ENCODE peak calls at places on chromosomes 7 and 10, in seven cellular contexts. One of them, this sample, is unnamed.

GRCh38 chr7:105346593-105347322 is 42.0 kb downstream of the SRPK2 start:
- DNase-seq in nephron progenitor cell: no peak
- DNase-seq in suprapubic skin: no peak
- DNase-seq in fibroblast of mammary gland: no peak
- DNase-seq in AG04450: no peak
- DNase-seq in GM10248: no peak
- DNase-seq in tibial nerve: no peak
- DNase-seq in this sample: peak; percentile 43

GRCh38 chr10:110356628-110357245 is 52.0 kb upstream of the SMNDC1 start:
- DNase-seq in suprapubic skin: no peak
- DNase-seq in tibial nerve: no peak
- DNase-seq in fibroblast of mammary gland: peak; percentile 95
- DNase-seq in AG04450: peak; percentile 39
- DNase-seq in nephron progenitor cell: no peak
- DNase-seq in GM10248: peak; percentile 87
- DNase-seq in this sample: no peak

GRCh38 chr10:73803680-73804286 is 7.6 kb downstream of the NDST2 start:
- DNase-seq in AG04450: no peak
- DNase-seq in GM10248: peak; percentile 78
- DNase-seq in fibroblast of mammary gland: no peak
- DNase-seq in nephron progenitor cell: no peak
- DNase-seq in tibial nerve: no peak
- DNase-seq in suprapubic skin: no peak
- DNase-seq in this sample: no peak

GRCh38 chr10:3186365-3186764 is 13.8 kb upstream of the PITRM1 start:
- DNase-seq in fibroblast of mammary gland: no peak
- DNase-seq in AG04450: no peak
- DNase-seq in nephron progenitor cell: no peak
- DNase-seq in GM10248: no peak
- DNase-seq in suprapubic skin: no peak
- DNase-seq in tibial nerve: no peak
- DNase-seq in this sample: no peak

GRCh38 chr7:24573554-24574338 is 494 bp downstream of the PALS2 start:
- DNase-seq in suprapubic skin: peak; percentile 74
- DNase-seq in fibroblast of mammary gland: peak; percentile 58
- DNase-seq in AG04450: no peak
- DNase-seq in tibial nerve: peak; percentile 6
- DNase-seq in nephron progenitor cell: peak; percentile 68
- DNase-seq in GM10248: peak; percentile 51
- DNase-seq in this sample: peak; percentile 40

GRCh38 chr7:136064098-136064497 is 86.9 kb upstream of the MTPN start:
- DNase-seq in nephron progenitor cell: no peak
- DNase-seq in AG04450: no peak
- DNase-seq in GM10248: no peak
- DNase-seq in tibial nerve: no peak
- DNase-seq in fibroblast of mammary gland: no peak
- DNase-seq in suprapubic skin: no peak
- DNase-seq in this sample: no peak

GRCh38 chr10:89425000-89425399 is 10.6 kb downstream of the IFIT5 start:
- DNase-seq in GM10248: no peak
- DNase-seq in fibroblast of mammary gland: no peak
- DNase-seq in AG04450: no peak
- DNase-seq in suprapubic skin: no peak
- DNase-seq in nephron progenitor cell: no peak
- DNase-seq in tibial nerve: no peak
- DNase-seq in this sample: no peak

GRCh38 chr7:2508327-2509231 is 11.0 kb upstream of the LFNG start:
- DNase-seq in AG04450: no peak
- DNase-seq in suprapubic skin: no peak
- DNase-seq in nephron progenitor cell: peak; percentile 71
- DNase-seq in GM10248: peak; percentile 71
- DNase-seq in tibial nerve: peak; percentile 59
- DNase-seq in fibroblast of mammary gland: peak; percentile 40
- DNase-seq in this sample: peak; percentile 72

GRCh38 chr7:6655636-6656385 is 18.7 kb downstream of the ZNF316 start:
- DNase-seq in AG04450: no peak
- DNase-seq in suprapubic skin: peak; percentile 54
- DNase-seq in fibroblast of mammary gland: no peak
- DNase-seq in tibial nerve: no peak
- DNase-seq in nephron progenitor cell: no peak
- DNase-seq in GM10248: peak; percentile 20
- DNase-seq in this sample: no peak

GRCh38 chr7:111394891-111395290 is 167.4 kb downstream of the IMMP2L start:
- DNase-seq in tibial nerve: no peak
- DNase-seq in suprapubic skin: no peak
- DNase-seq in fibroblast of mammary gland: no peak
- DNase-seq in AG04450: no peak
- DNase-seq in GM10248: no peak
- DNase-seq in nephron progenitor cell: no peak
- DNase-seq in this sample: no peak

GRCh38 chr10:60258429-60258797 is 131.3 kb downstream of the ANK3 start:
- DNase-seq in suprapubic skin: no peak
- DNase-seq in AG04450: no peak
- DNase-seq in fibroblast of mammary gland: no peak
- DNase-seq in GM10248: no peak
- DNase-seq in tibial nerve: no peak
- DNase-seq in nephron progenitor cell: no peak
- DNase-seq in this sample: no peak

GRCh38 chr10:72851524-72851923 is 42.0 kb upstream of the OIT3 start:
- DNase-seq in suprapubic skin: no peak
- DNase-seq in nephron progenitor cell: no peak
- DNase-seq in tibial nerve: no peak
- DNase-seq in AG04450: no peak
- DNase-seq in GM10248: no peak
- DNase-seq in fibroblast of mammary gland: no peak
- DNase-seq in this sample: no peak

GRCh38 chr10:114709966-114710365 is 51.9 kb upstream of the ABLIM1 start:
- DNase-seq in AG04450: no peak
- DNase-seq in GM10248: no peak
- DNase-seq in tibial nerve: no peak
- DNase-seq in suprapubic skin: no peak
- DNase-seq in fibroblast of mammary gland: peak; percentile 54
- DNase-seq in nephron progenitor cell: no peak
- DNase-seq in this sample: no peak

GRCh38 chr10:25682203-25682950 is 251.7 kb upstream of the MYO3A start:
- DNase-seq in AG04450: no peak
- DNase-seq in tibial nerve: no peak
- DNase-seq in GM10248: no peak
- DNase-seq in suprapubic skin: no peak
- DNase-seq in nephron progenitor cell: no peak
- DNase-seq in fibroblast of mammary gland: peak; percentile 1
- DNase-seq in this sample: no peak

GRCh38 chr10:133310399-133310755 is 1.7 kb downstream of the ZNF511 start:
- DNase-seq in suprapubic skin: no peak
- DNase-seq in fibroblast of mammary gland: no peak
- DNase-seq in nephron progenitor cell: no peak
- DNase-seq in AG04450: no peak
- DNase-seq in tibial nerve: no peak
- DNase-seq in GM10248: no peak
- DNase-seq in this sample: no peak

GRCh38 chr10:91493313-91493712 is 83.2 kb downstream of the HECTD2 start:
- DNase-seq in GM10248: peak; percentile 7
- DNase-seq in suprapubic skin: no peak
- DNase-seq in AG04450: no peak
- DNase-seq in nephron progenitor cell: no peak
- DNase-seq in fibroblast of mammary gland: peak; percentile 72
- DNase-seq in tibial nerve: no peak
- DNase-seq in this sample: no peak
- TF ChIP-seq CTCF in GM10248: no peak
- TF ChIP-seq CTCF in suprapubic skin: peak; percentile 22
- TF ChIP-seq CTCF in AG04450: peak; percentile 38
- TF ChIP-seq CTCF in nephron progenitor cell: peak; percentile 18
- TF ChIP-seq CTCF in fibroblast of mammary gland: peak; percentile 39
- TF ChIP-seq CTCF in tibial nerve: peak; percentile 13
- TF ChIP-seq CTCF in this sample: no peak

GRCh38 chr7:96228760-96229159 is 93.1 kb downstream of the SLC25A13 start:
- DNase-seq in nephron progenitor cell: no peak
- DNase-seq in fibroblast of mammary gland: no peak
- DNase-seq in tibial nerve: no peak
- DNase-seq in AG04450: no peak
- DNase-seq in suprapubic skin: no peak
- DNase-seq in GM10248: no peak
- DNase-seq in this sample: no peak

GRCh38 chr7:96225251-96225650 is 96.6 kb downstream of the SLC25A13 start:
- DNase-seq in nephron progenitor cell: no peak
- DNase-seq in AG04450: no peak
- DNase-seq in fibroblast of mammary gland: no peak
- DNase-seq in suprapubic skin: no peak
- DNase-seq in GM10248: no peak
- DNase-seq in tibial nerve: no peak
- DNase-seq in this sample: no peak

GRCh38 chr7:96224073-96224472 is 97.8 kb downstream of the SLC25A13 start:
- DNase-seq in fibroblast of mammary gland: no peak
- DNase-seq in suprapubic skin: no peak
- DNase-seq in tibial nerve: no peak
- DNase-seq in AG04450: no peak
- DNase-seq in nephron progenitor cell: no peak
- DNase-seq in GM10248: no peak
- DNase-seq in this sample: no peak

GRCh38 chr7:96221888-96222287 is 100.0 kb downstream of the SLC25A13 start:
- DNase-seq in AG04450: no peak
- DNase-seq in fibroblast of mammary gland: no peak
- DNase-seq in nephron progenitor cell: no peak
- DNase-seq in tibial nerve: no peak
- DNase-seq in suprapubic skin: no peak
- DNase-seq in GM10248: no peak
- DNase-seq in this sample: no peak

DNA sequence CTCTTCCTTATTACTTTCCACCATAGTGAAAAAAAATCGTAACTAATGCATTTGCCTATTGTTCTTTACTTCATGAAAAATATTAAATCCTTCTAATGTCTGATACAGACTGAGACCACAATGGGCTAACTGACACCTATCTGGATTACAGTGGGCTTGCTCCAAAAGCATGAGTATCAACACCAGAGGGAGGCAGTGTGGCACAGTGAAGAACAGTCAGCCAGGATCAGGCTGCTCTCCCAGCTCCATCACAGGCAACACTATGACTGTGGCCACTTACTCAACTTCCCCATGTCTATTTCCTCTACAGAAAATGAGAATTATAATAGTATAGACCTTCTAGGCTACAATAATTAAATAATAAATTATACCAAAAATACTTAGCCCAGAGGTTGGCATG is 97.2 kb downstream of the SLC25A13 start:
- DNase-seq in tibial nerve: no peak
- DNase-seq in nephron progenitor cell: no peak
- DNase-seq in fibroblast of mammary gland: peak; percentile 25
- DNase-seq in AG04450: no peak
- DNase-seq in suprapubic skin: no peak
- DNase-seq in GM10248: peak; percentile 19
- DNase-seq in this sample: no peak
- TF ChIP-seq CTCF in tibial nerve: no peak
- TF ChIP-seq CTCF in nephron progenitor cell: no peak
- TF ChIP-seq CTCF in fibroblast of mammary gland: peak; percentile 25
- TF ChIP-seq CTCF in AG04450: peak; percentile 22
- TF ChIP-seq CTCF in suprapubic skin: no peak
- TF ChIP-seq CTCF in GM10248: no peak
- TF ChIP-seq CTCF in this sample: no peak

GRCh38 chr10:87775766-87776165 is 42.3 kb downstream of the ATAD1 start:
- DNase-seq in nephron progenitor cell: no peak
- DNase-seq in tibial nerve: no peak
- DNase-seq in fibroblast of mammary gland: peak; percentile 19
- DNase-seq in GM10248: no peak
- DNase-seq in AG04450: no peak
- DNase-seq in suprapubic skin: no peak
- DNase-seq in this sample: no peak

GRCh38 chr10:87776328-87776727 is 41.7 kb downstream of the ATAD1 start:
- DNase-seq in GM10248: no peak
- DNase-seq in fibroblast of mammary gland: no peak
- DNase-seq in tibial nerve: no peak
- DNase-seq in suprapubic skin: no peak
- DNase-seq in nephron progenitor cell: no peak
- DNase-seq in AG04450: no peak
- DNase-seq in this sample: no peak

GRCh38 chr10:87767253-87767652 is 50.8 kb downstream of the ATAD1 start:
- DNase-seq in fibroblast of mammary gland: no peak
- DNase-seq in nephron progenitor cell: no peak
- DNase-seq in AG04450: no peak
- DNase-seq in GM10248: no peak
- DNase-seq in tibial nerve: no peak
- DNase-seq in suprapubic skin: no peak
- DNase-seq in this sample: no peak

DNA sequence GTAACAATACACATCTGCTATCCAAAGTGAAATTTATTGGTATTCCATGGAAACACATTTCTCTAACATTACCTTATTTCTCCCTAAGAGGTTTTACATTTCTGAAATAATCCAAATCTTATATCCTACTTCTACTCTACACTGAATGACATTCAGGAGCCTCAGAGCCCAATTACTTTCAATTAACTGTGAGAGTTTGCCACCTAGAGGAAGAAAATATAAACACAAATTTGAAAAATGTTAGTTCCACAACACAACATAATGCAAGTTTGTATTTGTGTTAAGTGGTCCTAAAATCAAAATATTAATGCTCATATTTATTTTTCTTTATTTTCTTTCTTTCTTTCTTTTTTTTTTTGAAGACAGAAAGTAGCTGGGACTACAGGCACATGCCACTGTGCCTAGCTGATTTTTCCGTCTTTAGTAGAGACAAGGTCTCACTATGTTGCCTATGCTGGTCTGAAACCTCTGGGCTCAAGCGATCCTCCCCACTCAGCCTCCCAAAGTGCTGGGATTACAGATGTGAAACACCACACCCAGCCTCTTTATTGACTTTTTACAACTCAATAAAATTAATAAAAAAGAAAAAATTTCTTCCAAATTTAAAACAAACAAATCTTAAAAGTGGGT is 46.0 kb downstream of the ATAD1 start:
- DNase-seq in AG04450: no peak
- DNase-seq in nephron progenitor cell: no peak
- DNase-seq in tibial nerve: no peak
- DNase-seq in fibroblast of mammary gland: peak; percentile 48
- DNase-seq in GM10248: peak; percentile 12
- DNase-seq in suprapubic skin: no peak
- DNase-seq in this sample: no peak
- TF ChIP-seq CTCF in AG04450: peak; percentile 40
- TF ChIP-seq CTCF in nephron progenitor cell: peak; percentile 52
- TF ChIP-seq CTCF in tibial nerve: peak; percentile 47
- TF ChIP-seq CTCF in fibroblast of mammary gland: peak; percentile 43
- TF ChIP-seq CTCF in GM10248: peak; percentile 25
- TF ChIP-seq CTCF in suprapubic skin: peak; percentile 34
- TF ChIP-seq CTCF in this sample: peak; percentile 52

GRCh38 chr7:127390817-127391590 is 1.5 kb downstream of the ZNF800 start:
- DNase-seq in AG04450: no peak
- DNase-seq in GM10248: no peak
- DNase-seq in fibroblast of mammary gland: no peak
- DNase-seq in nephron progenitor cell: no peak
- DNase-seq in tibial nerve: no peak
- DNase-seq in suprapubic skin: peak; percentile 40
- DNase-seq in this sample: no peak

GRCh38 chr7:127393370-127394058 is 1.0 kb upstream of the ZNF800 start:
- DNase-seq in GM10248: no peak
- DNase-seq in suprapubic skin: peak; percentile 67
- DNase-seq in nephron progenitor cell: peak; percentile 12
- DNase-seq in fibroblast of mammary gland: no peak
- DNase-seq in tibial nerve: peak; percentile 30
- DNase-seq in AG04450: no peak
- DNase-seq in this sample: no peak

GRCh38 chr7:127392566-127393369 is at the start of gene ZNF800:
- DNase-seq in suprapubic skin: peak; percentile 94
- DNase-seq in AG04450: peak; percentile 27
- DNase-seq in fibroblast of mammary gland: peak; percentile 81
- DNase-seq in nephron progenitor cell: peak; percentile 82
- DNase-seq in GM10248: peak; percentile 97
- DNase-seq in tibial nerve: peak; percentile 81
- DNase-seq in this sample: peak; percentile 85

GRCh38 chr7:127391591-127392181 is 822 bp downstream of the ZNF800 start:
- DNase-seq in nephron progenitor cell: no peak
- DNase-seq in fibroblast of mammary gland: peak; percentile 21
- DNase-seq in AG04450: no peak
- DNase-seq in suprapubic skin: peak; percentile 63
- DNase-seq in GM10248: peak; percentile 46
- DNase-seq in tibial nerve: no peak
- DNase-seq in this sample: peak; percentile 58

GRCh38 chr7:127392182-127392565 is 334 bp downstream of the ZNF800 start:
- DNase-seq in nephron progenitor cell: peak; percentile 69
- DNase-seq in GM10248: peak; percentile 67
- DNase-seq in suprapubic skin: peak; percentile 74
- DNase-seq in fibroblast of mammary gland: peak; percentile 49
- DNase-seq in AG04450: no peak
- DNase-seq in tibial nerve: no peak
- DNase-seq in this sample: peak; percentile 70
- TF ChIP-seq CTCF in nephron progenitor cell: no peak
- TF ChIP-seq CTCF in GM10248: no peak
- TF ChIP-seq CTCF in suprapubic skin: no peak
- TF ChIP-seq CTCF in fibroblast of mammary gland: no peak
- TF ChIP-seq CTCF in AG04450: no peak
- TF ChIP-seq CTCF in tibial nerve: no peak
- TF ChIP-seq CTCF in this sample: no peak

This sample was measured in natural killer cell.